ENCODE peak calls at places on chromosomes 4 and X, in seven cellular contexts. A, C, F, H, T, I and X are unnamed samples.

GRCh38 chr4:1232661-1233621 is 16.0 kb downstream of the CTBP1 start:
- DNase-seq in F (no peak), C (no peak), A (no peak), I (peak), H (no peak), T (no peak), X (no peak)

GRCh38 chr4:87911252-87911774 is 64.2 kb upstream of the SPP1 start:
- DNase-seq in F (no peak), A (no peak), T (no peak), H (no peak), C (no peak), I (peak), X (peak)

GRCh38 chr4:155572106-155572703 is 94.4 kb upstream of the GUCY1A1 start:
- DNase-seq in A (no peak), C (no peak), I (no peak), H (no peak), T (no peak), F (no peak), X (no peak)

GRCh38 chr4:73451404-73451803 is 15.4 kb downstream of the AFP start:
- DNase-seq in H (no peak), A (no peak), C (no peak), I (peak), T (no peak), F (no peak), X (no peak)

GRCh38 chrX:3136161-3136961 is 95.1 kb downstream of the ARSF start:
- DNase-seq in T (no peak), A (no peak), F (no peak), C (no peak), I (no peak), H (no peak), X (no peak)

GRCh38 chrX:42195506-42195905 is 272.2 kb upstream of the CASK start:
- DNase-seq in T (no peak), F (no peak), I (no peak), A (no peak), H (no peak), C (no peak), X (no peak)

GRCh38 chr4:149751174-149751573 is 64.5 kb downstream of the IQCM start:
- DNase-seq in H (no peak), I (no peak), F (no peak), A (no peak), C (no peak), T (no peak), X (no peak)

GRCh38 chr4:173420324-173420752 is 21.4 kb upstream of the SCRG1 start:
- DNase-seq in I (peak), T (peak), H (no peak), A (no peak), C (no peak), F (no peak), X (no peak)

GRCh38 chr4:27068151-27068862 is 207.7 kb downstream of the STIM2 start:
- DNase-seq in A (no peak), T (no peak), F (no peak), I (no peak), C (no peak), H (no peak), X (no peak)

GRCh38 chr4:180422989-180423766 is 1820.0 kb upstream of the TENM3 start:
- DNase-seq in C (no peak), A (no peak), H (no peak), F (no peak), I (no peak), T (no peak), X (no peak)

GRCh38 chr4:102064747-102065442 is 274.4 kb downstream of the BANK1 start:
- DNase-seq in C (no peak), I (no peak), F (no peak), H (no peak), T (no peak), A (no peak), X (no peak)

GRCh38 chrX:68936186-68936585 is 107.4 kb downstream of the EFNB1 start:
- DNase-seq in I (no peak), T (no peak), C (no peak), F (no peak), H (no peak), A (no peak), X (no peak)

GRCh38 chr4:41939016-41939623 is 3.9 kb downstream of the TMEM33 start:
- DNase-seq in I (peak), H (no peak), T (peak), C (no peak), F (no peak), A (no peak), X (no peak)

GRCh38 chrX:3145716-3146115 is 104.4 kb downstream of the ARSF start:
- DNase-seq in A (no peak), H (no peak), I (no peak), T (no peak), C (no peak), F (no peak), X (no peak)